ENCODE peak calls at places on chromosome 9, in seven cellular contexts. One of them, this sample, is unnamed.

GRCh38 chr9:131668439-131669233 is 71.2 kb downstream of the RAPGEF1 start:
- DNase-seq in central memory CD4-positive, alpha-beta T cell: peak
- DNase-seq in HEK293T: no peak
- DNase-seq in GM20000: peak
- DNase-seq in skeletal muscle cell: no peak
- DNase-seq in left ventricle myocardium inferior: no peak
- DNase-seq in AG04450: no peak
- DNase-seq in this sample: no peak

GRCh38 chr9:113503131-113503541 is 39.6 kb downstream of the RGS3 start:
- DNase-seq in central memory CD4-positive, alpha-beta T cell: no peak
- DNase-seq in HEK293T: no peak
- DNase-seq in GM20000: no peak
- DNase-seq in skeletal muscle cell: no peak
- DNase-seq in left ventricle myocardium inferior: no peak
- DNase-seq in AG04450: no peak
- DNase-seq in this sample: no peak

GRCh38 chr9:135000647-135001245 is 83.0 kb upstream of the FCN1 start:
- DNase-seq in central memory CD4-positive, alpha-beta T cell: no peak
- DNase-seq in HEK293T: no peak
- DNase-seq in GM20000: no peak
- DNase-seq in skeletal muscle cell: no peak
- DNase-seq in left ventricle myocardium inferior: no peak
- DNase-seq in AG04450: no peak
- DNase-seq in this sample: no peak

GRCh38 chr9:121545875-121546423 is 46.3 kb upstream of the GGTA1 start:
- DNase-seq in central memory CD4-positive, alpha-beta T cell: peak
- DNase-seq in HEK293T: peak
- DNase-seq in GM20000: peak
- DNase-seq in skeletal muscle cell: peak
- DNase-seq in left ventricle myocardium inferior: peak
- DNase-seq in AG04450: peak
- DNase-seq in this sample: peak

GRCh38 chr9:6833518-6834192 is 75.9 kb downstream of the KDM4C start:
- DNase-seq in central memory CD4-positive, alpha-beta T cell: no peak
- DNase-seq in HEK293T: no peak
- DNase-seq in GM20000: no peak
- DNase-seq in skeletal muscle cell: peak
- DNase-seq in left ventricle myocardium inferior: no peak
- DNase-seq in AG04450: no peak
- DNase-seq in this sample: no peak

GRCh38 chr9:126623667-126624452 is 10.1 kb downstream of the LMX1B start:
- DNase-seq in central memory CD4-positive, alpha-beta T cell: no peak
- DNase-seq in HEK293T: no peak
- DNase-seq in GM20000: no peak
- DNase-seq in skeletal muscle cell: no peak
- DNase-seq in left ventricle myocardium inferior: no peak
- DNase-seq in AG04450: no peak
- DNase-seq in this sample: no peak

GRCh38 chr9:136531904-136532798 is 13.7 kb downstream of the NOTCH1 start:
- DNase-seq in central memory CD4-positive, alpha-beta T cell: no peak
- DNase-seq in HEK293T: no peak
- DNase-seq in GM20000: no peak
- DNase-seq in skeletal muscle cell: no peak
- DNase-seq in left ventricle myocardium inferior: no peak
- DNase-seq in AG04450: no peak
- DNase-seq in this sample: no peak

GRCh38 chr9:13865869-13866268 is 448.1 kb downstream of the NFIB start:
- DNase-seq in central memory CD4-positive, alpha-beta T cell: no peak
- DNase-seq in HEK293T: no peak
- DNase-seq in GM20000: no peak
- DNase-seq in skeletal muscle cell: no peak
- DNase-seq in left ventricle myocardium inferior: no peak
- DNase-seq in AG04450: no peak
- DNase-seq in this sample: no peak

GRCh38 chr9:38443181-38443580 is 18.9 kb upstream of the IGFBPL1 start:
- DNase-seq in central memory CD4-positive, alpha-beta T cell: no peak
- DNase-seq in HEK293T: no peak
- DNase-seq in GM20000: no peak
- DNase-seq in skeletal muscle cell: no peak
- DNase-seq in left ventricle myocardium inferior: no peak
- DNase-seq in AG04450: no peak
- DNase-seq in this sample: no peak

GRCh38 chr9:130864541-130864940 is 29.5 kb downstream of the ABL1 start:
- DNase-seq in central memory CD4-positive, alpha-beta T cell: no peak
- DNase-seq in HEK293T: no peak
- DNase-seq in GM20000: no peak
- DNase-seq in skeletal muscle cell: no peak
- DNase-seq in left ventricle myocardium inferior: no peak
- DNase-seq in AG04450: no peak
- DNase-seq in this sample: no peak